ENCODE peak calls at places on chromosome 1, in eight cellular contexts. W is psoas muscle, S is HFF-Myc, O is astrocyte of the cerebellum, Z is uterus, A is tibial artery, Y is H7, M is NT2/D1. T is an unnamed sample.

GRCh38 chr1:230572121-230573083 is 69.9 kb upstream of the COG2 start:
- DNase-seq in M (no peak), W (no peak), A (no peak), O (no peak), Y (peak), Z (no peak), S (no peak), T (no peak)

GRCh38 chr1:27704958-27705357 is 20.8 kb upstream of the FAM76A start:
- DNase-seq in Y (no peak), W (no peak), Z (no peak), A (no peak), O (no peak), S (no peak), M (no peak), T (no peak)

GRCh38 chr1:107867422-107867821 is 97.6 kb downstream of the VAV3 start:
- DNase-seq in M (peak), O (no peak), S (no peak), A (no peak), W (no peak), Z (no peak), Y (peak), T (no peak)

GRCh38 chr1:153509729-153510354 is 25.9 kb downstream of the S100A6 start:
- DNase-seq in Y (peak), Z (no peak), S (no peak), W (peak), M (no peak), O (no peak), A (no peak), T (no peak)

GRCh38 chr1:179031855-179032513 is 6.3 kb downstream of the FAM20B start:
- DNase-seq in Y (no peak), S (no peak), A (no peak), W (no peak), Z (no peak), O (no peak), M (no peak), T (no peak)

GRCh38 chr1:29237906-29238600 is 1.7 kb downstream of the PTPRU start:
- DNase-seq in W (peak), A (peak), Y (peak), S (no peak), O (no peak), Z (peak), M (no peak), T (no peak)

GRCh38 chr1:181318022-181318857 is 165.1 kb upstream of the CACNA1E start:
- DNase-seq in O (no peak), Y (peak), Z (no peak), W (no peak), M (no peak), S (no peak), A (no peak), T (no peak)

GRCh38 chr1:205600085-205600484 is 31.7 kb downstream of the ELK4 start:
- DNase-seq in A (no peak), Y (no peak), M (no peak), O (peak), Z (no peak), W (no peak), S (no peak), T (no peak)

GRCh38 chr1:185495898-185496297 is 178.9 kb upstream of the IVNS1ABP start:
- DNase-seq in O (no peak), S (no peak), W (no peak), Z (no peak), M (no peak), Y (no peak), A (no peak), T (no peak)

GRCh38 chr1:159141584-159142518 is 29.6 kb upstream of the CADM3 start:
- DNase-seq in A (no peak), O (peak), M (peak), S (no peak), Y (peak), Z (no peak), W (no peak), T (no peak)

GRCh38 chr1:114671011-114671938 is 1.4 kb upstream of the DENND2C start:
- DNase-seq in Y (no peak), O (no peak), S (no peak), M (no peak), W (no peak), Z (no peak), A (no peak), T (no peak)

GRCh38 chr1:4699724-4700301 is 45.4 kb downstream of the AJAP1 start:
- DNase-seq in S (no peak), Y (peak), Z (no peak), A (no peak), W (no peak), O (no peak), M (no peak), T (peak)

GRCh38 chr1:244861683-244862082 is 2.7 kb downstream of the HNRNPU start:
- DNase-seq in A (no peak), Y (no peak), W (no peak), Z (no peak), S (no peak), O (no peak), M (no peak), T (no peak)

GRCh38 chr1:115546846-115547245 is 94.9 kb upstream of the VANGL1 start:
- DNase-seq in Z (no peak), W (no peak), A (no peak), M (no peak), O (no peak), S (no peak), Y (no peak), T (no peak)

GRCh38 chr1:231021540-231022031 is 18.5 kb downstream of the FAM89A start:
- DNase-seq in Z (no peak), W (no peak), A (no peak), Y (no peak), S (no peak), O (no peak), M (no peak), T (no peak)

GRCh38 chr1:206591696-206592095 is 20.6 kb downstream of the EIF2D start:
- DNase-seq in O (no peak), Y (no peak), M (no peak), Z (no peak), S (no peak), W (no peak), A (no peak), T (no peak)

GRCh38 chr1:52603680-52604501 is 1.7 kb downstream of the GPX7 start:
- DNase-seq in M (no peak), S (no peak), Z (no peak), O (no peak), A (no peak), Y (no peak), W (peak), T (no peak)

GRCh38 chr1:62508187-62508758 is 71.4 kb downstream of the USP1 start:
- DNase-seq in Y (peak), Z (no peak), M (peak), O (peak), A (no peak), W (no peak), S (peak), T (peak)

GRCh38 chr1:4004635-4005430 is 104.8 kb upstream of the C1orf174 start:
- DNase-seq in Z (no peak), Y (no peak), S (no peak), M (no peak), O (no peak), W (peak), A (peak), T (no peak)

GRCh38 chr1:27555700-27556424 is 48.1 kb downstream of the AHDC1 start:
- DNase-seq in W (peak), A (peak), O (no peak), S (no peak), M (no peak), Y (peak), Z (peak), T (no peak)

GRCh38 chr1:219582865-219583264 is 30.0 kb downstream of the ZC3H11B start:
- DNase-seq in W (no peak), Z (no peak), S (no peak), O (no peak), A (no peak), Y (no peak), M (no peak), T (no peak)

GRCh38 chr1:186828612-186829542 is at the start of gene PLA2G4A:
- DNase-seq in A (peak), O (peak), S (peak), Z (peak), Y (peak), M (peak), W (no peak), T (peak)

GRCh38 chr1:4880621-4881020 is 226.2 kb downstream of the AJAP1 start:
- DNase-seq in S (no peak), A (no peak), M (peak), Z (no peak), W (no peak), Y (peak), O (no peak), T (no peak)

GRCh38 chr1:220363196-220363831 is 91.1 kb upstream of the RAB3GAP2 start:
- DNase-seq in S (peak), W (no peak), Y (no peak), Z (no peak), O (no peak), A (no peak), M (no peak), T (no peak)

GRCh38 chr1:202688401-202688800 is 21.9 kb downstream of the SYT2 start:
- DNase-seq in Y (no peak), S (no peak), A (no peak), W (no peak), Z (no peak), O (no peak), M (no peak), T (no peak)

GRCh38 chr1:119084651-119085262 is 55.7 kb downstream of the WARS2 start:
- DNase-seq in M (no peak), A (no peak), S (no peak), Z (no peak), O (no peak), Y (no peak), W (no peak), T (no peak)

GRCh38 chr1:1841575-1841991 is 49.3 kb downstream of the GNB1 start:
- DNase-seq in W (no peak), A (no peak), O (no peak), M (no peak), Z (no peak), Y (no peak), S (no peak), T (peak)

DNA sequence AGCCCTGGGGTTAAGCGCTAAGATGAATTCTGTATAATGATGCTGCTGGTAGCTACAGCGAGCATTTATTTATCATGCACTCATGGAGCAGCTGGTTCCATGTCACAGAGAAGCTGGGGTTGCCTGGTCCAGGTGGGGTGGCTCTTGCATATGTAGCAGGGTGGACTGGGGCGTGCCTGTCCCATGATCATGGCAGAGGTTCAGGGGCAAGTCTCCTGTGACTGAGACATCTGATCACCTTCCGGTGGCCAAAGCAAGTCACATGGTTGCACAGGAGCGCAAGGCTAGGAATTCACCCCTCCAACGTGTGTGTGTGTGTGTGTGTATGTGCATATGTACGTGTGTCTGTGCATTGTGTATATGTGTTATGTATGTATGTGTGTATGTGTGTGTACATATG is 15.5 kb upstream of the KCNAB2 start:
- DNase-seq in W (no peak), Z (no peak), O (no peak), A (no peak), Y (no peak), S (no peak), M (no peak), T (no peak)
- H3K4me3 ChIP-seq in W (no peak), Z (no peak), O (no peak), A (no peak), Y (no peak), S (no peak), M (no peak), T (no peak)

GRCh38 chr1:209893751-209894150 is 44.3 kb upstream of the SYT14 start:
- DNase-seq in S (no peak), O (no peak), A (no peak), W (no peak), M (no peak), Y (no peak), Z (no peak), T (no peak)

GRCh38 chr1:209896346-209896745 is 41.7 kb upstream of the SYT14 start:
- DNase-seq in Z (no peak), Y (no peak), A (no peak), W (no peak), M (no peak), S (no peak), O (no peak), T (no peak)

GRCh38 chr1:209899948-209900347 is 38.1 kb upstream of the SYT14 start:
- DNase-seq in M (peak), O (no peak), S (no peak), W (no peak), Z (no peak), A (no peak), Y (peak), T (no peak)

GRCh38 chr1:209890606-209891330 is 47.2 kb upstream of the SYT14 start:
- DNase-seq in M (no peak), Y (no peak), Z (no peak), W (no peak), A (no peak), O (no peak), S (no peak), T (no peak)

DNA sequence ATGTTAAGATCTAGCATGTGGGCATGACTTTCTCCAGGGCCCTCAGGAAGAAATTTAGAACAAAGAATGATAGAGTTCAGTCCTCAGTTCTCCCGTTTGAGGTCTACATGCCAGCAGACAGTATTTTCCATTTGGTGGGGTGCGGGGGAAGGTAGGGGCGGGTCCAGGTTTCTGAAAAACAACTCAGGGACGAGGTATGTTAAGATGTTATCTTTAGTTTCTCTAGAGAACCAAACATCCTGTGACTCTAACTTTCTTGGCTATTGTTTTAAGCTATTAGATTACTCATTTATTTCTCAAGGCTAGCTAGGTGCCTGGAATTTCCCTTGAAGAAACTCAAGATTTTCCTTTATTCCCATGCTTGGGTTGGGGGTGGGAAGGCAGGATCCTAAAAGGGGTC is 42.3 kb upstream of the SYT14 start:
- DNase-seq in Y (no peak), S (no peak), M (no peak), W (no peak), A (no peak), Z (no peak), O (no peak), T (no peak)
- H3K4me3 ChIP-seq in Y (no peak), S (no peak), M (no peak), W (no peak), A (no peak), Z (no peak), O (no peak), T (no peak)

DNA sequence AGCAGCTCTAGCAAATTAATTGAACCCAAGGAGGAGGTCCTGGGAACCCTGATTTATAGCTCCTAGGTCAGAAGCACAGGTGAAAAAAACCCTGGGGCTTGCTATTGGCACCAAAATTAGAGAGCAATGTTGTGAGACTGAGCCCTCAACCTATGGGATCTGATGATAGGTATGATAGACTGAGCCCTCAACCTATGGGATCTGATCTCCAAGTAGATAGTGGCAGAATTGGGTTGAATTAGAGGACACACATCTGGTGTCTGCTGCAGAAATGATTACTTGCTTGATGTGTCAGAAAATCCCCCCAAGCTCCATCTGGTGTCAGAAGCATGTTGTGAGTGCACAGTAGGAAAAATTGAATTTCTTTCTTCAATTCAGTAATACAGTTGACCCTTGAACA is 62.3 kb downstream of the MAP3K21 start:
- DNase-seq in Z (no peak), S (no peak), W (no peak), M (no peak), A (no peak), Y (no peak), O (no peak), T (no peak)
- H3K4me3 ChIP-seq in Z (no peak), S (no peak), W (no peak), M (no peak), A (no peak), Y (no peak), O (no peak), T (no peak)

GRCh38 chr1:8420318-8420717 is 102.4 kb downstream of the SLC45A1 start:
- DNase-seq in M (no peak), W (no peak), A (no peak), Z (no peak), O (no peak), S (no peak), Y (no peak), T (no peak)
- H3K4me3 ChIP-seq in M (no peak), W (peak), A (peak), Z (peak), O (peak), S (peak), Y (no peak), T (no peak)

DNA sequence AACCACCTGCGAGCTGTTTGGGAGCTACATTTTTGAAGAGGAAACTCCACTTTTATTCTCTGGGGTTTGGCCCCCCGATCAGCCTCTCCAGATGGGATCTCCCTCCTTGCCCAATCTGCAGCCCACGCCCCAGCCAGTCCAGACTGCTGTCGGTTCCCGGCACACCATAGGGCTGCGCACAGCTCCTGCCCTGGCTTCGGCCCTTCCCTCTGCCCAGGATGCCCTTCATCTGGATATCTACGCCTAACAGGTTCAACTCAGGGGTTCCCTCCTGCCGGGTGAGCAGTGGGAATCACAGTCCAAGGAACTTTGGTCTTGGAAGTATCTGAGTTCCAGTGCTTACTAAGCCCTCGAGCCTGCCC is 135.3 kb downstream of the KAZN start:
- DNase-seq in O (no peak), M (no peak), W (no peak), Z (no peak), A (no peak), S (no peak), Y (peak), T (no peak)
- H3K4me3 ChIP-seq in O (no peak), M (no peak), W (no peak), Z (no peak), A (no peak), S (no peak), Y (no peak), T (no peak)

DNA sequence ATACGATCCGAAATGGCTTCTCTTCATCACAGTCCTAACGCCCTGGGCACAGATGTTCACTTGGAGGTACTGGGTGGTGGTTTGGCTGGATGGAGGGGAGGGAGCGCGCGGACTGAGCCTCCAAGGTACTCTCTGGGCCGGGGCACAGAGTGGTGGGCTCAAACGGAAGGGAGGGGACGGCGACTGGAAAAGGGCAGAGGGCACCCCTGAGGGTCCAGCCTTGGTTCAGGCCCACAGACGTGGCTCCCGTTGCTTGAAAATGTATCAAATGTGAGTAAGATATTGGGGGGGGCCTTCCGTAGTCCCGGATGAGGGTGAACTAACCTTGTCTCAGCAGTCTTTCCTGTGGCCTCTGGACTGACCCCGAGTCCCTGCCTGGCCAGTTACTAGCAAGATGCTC is 463 bp downstream of the IL12RB2 start:
- DNase-seq in O (no peak), W (no peak), M (no peak), Z (no peak), S (no peak), A (no peak), Y (peak), T (no peak)
- H3K4me3 ChIP-seq in O (peak), W (peak), M (peak), Z (no peak), S (no peak), A (peak), Y (peak), T (no peak)

T was measured in BJ.